ENCODE peak calls at places on chromosomes 12 and 14, in five cellular contexts. One of them, this sample, is unnamed.

GRCh38 chr14:68285421-68286179 is 466.0 kb downstream of the RAD51B start:
- DNase-seq in CD8-positive, alpha-beta T cell: peak; percentile 48
- DNase-seq in HFF-Myc: no peak
- DNase-seq in tibial nerve: no peak
- DNase-seq in upper lobe of right lung: no peak
- DNase-seq in this sample: no peak

GRCh38 chr14:24159777-24160498 is 1.1 kb upstream of the IRF9 start:
- DNase-seq in CD8-positive, alpha-beta T cell: no peak
- DNase-seq in HFF-Myc: no peak
- DNase-seq in tibial nerve: no peak
- DNase-seq in upper lobe of right lung: no peak
- DNase-seq in this sample: no peak

GRCh38 chr14:100035700-100036099 is 29.5 kb upstream of the EVL start:
- DNase-seq in CD8-positive, alpha-beta T cell: no peak
- DNase-seq in HFF-Myc: no peak
- DNase-seq in tibial nerve: no peak
- DNase-seq in upper lobe of right lung: no peak
- DNase-seq in this sample: no peak

GRCh38 chr14:62428429-62429203 is 616.6 kb downstream of the KCNH5 start:
- DNase-seq in CD8-positive, alpha-beta T cell: no peak
- DNase-seq in HFF-Myc: no peak
- DNase-seq in tibial nerve: no peak
- DNase-seq in upper lobe of right lung: no peak
- DNase-seq in this sample: peak; percentile 5

GRCh38 chr14:30214456-30215090 is 286.9 kb upstream of the PRKD1 start:
- DNase-seq in CD8-positive, alpha-beta T cell: no peak
- DNase-seq in HFF-Myc: peak; percentile 35
- DNase-seq in tibial nerve: peak; percentile 54
- DNase-seq in upper lobe of right lung: no peak
- DNase-seq in this sample: peak; percentile 45

GRCh38 chr14:83316356-83316755 is 1782.7 kb upstream of the SEL1L start:
- DNase-seq in CD8-positive, alpha-beta T cell: no peak
- DNase-seq in HFF-Myc: no peak
- DNase-seq in tibial nerve: no peak
- DNase-seq in upper lobe of right lung: no peak
- DNase-seq in this sample: no peak

GRCh38 chr14:22412936-22413411 is 176.1 kb downstream of the DAD1 start:
- DNase-seq in CD8-positive, alpha-beta T cell: no peak
- DNase-seq in HFF-Myc: peak; percentile 25
- DNase-seq in tibial nerve: no peak
- DNase-seq in upper lobe of right lung: no peak
- DNase-seq in this sample: no peak

GRCh38 chr12:52147983-52148540 is 43.8 kb downstream of the KRT80 start:
- DNase-seq in CD8-positive, alpha-beta T cell: no peak
- DNase-seq in HFF-Myc: no peak
- DNase-seq in tibial nerve: no peak
- DNase-seq in upper lobe of right lung: no peak
- DNase-seq in this sample: no peak

GRCh38 chr12:131219173-131220006 is 265.7 kb downstream of the ADGRD1 start:
- DNase-seq in CD8-positive, alpha-beta T cell: no peak
- DNase-seq in HFF-Myc: no peak
- DNase-seq in tibial nerve: no peak
- DNase-seq in upper lobe of right lung: no peak
- DNase-seq in this sample: no peak

GRCh38 chr14:21049263-21049662 is 7.1 kb downstream of the RNASE7 start:
- DNase-seq in CD8-positive, alpha-beta T cell: no peak
- DNase-seq in HFF-Myc: no peak
- DNase-seq in tibial nerve: no peak
- DNase-seq in upper lobe of right lung: no peak
- DNase-seq in this sample: no peak

DNA sequence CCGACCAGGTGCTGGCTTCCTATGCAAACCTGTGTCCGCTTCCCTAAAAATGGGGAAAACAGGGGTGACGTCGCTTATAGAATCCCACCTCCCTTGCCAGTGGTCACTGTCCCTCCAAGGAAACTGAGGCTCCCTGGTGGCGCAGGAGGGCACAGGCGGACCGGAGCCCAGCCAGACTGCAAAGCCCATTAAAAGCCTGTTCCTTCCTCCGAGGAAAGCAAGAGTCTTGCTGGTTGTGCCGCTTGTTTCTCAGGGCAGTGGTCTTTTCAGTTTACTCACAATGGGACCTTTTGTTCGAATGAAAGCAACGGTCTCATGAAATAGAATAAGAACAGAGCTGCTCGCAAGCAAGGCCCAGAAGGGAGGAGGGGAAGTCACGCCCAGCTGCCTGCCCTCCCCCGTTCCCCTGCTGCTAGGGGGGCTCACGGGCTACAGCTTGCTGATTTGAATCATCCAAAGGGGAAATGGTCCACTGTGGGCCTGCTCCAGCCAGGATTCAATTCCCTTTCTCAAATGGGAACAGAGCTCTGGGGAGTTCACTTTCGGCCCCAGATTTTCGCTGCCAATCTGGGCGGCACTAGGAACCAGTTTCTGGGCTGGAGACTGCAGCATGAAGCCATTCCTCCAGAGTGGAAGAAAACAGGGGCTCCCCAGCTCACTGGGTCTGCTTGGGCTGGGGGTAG is 4.6 kb upstream of the SELPLG start:
- DNase-seq in CD8-positive, alpha-beta T cell: no peak
- DNase-seq in HFF-Myc: no peak
- DNase-seq in tibial nerve: no peak
- DNase-seq in upper lobe of right lung: peak; percentile 72
- DNase-seq in this sample: no peak
- H3K4me3 ChIP-seq in CD8-positive, alpha-beta T cell: no peak overlapping the region
- H3K4me3 ChIP-seq in HFF-Myc: no peak overlapping the region
- H3K4me3 ChIP-seq in tibial nerve: peak overlapping the region; percentile 14
- H3K4me3 ChIP-seq in upper lobe of right lung: no peak overlapping the region
- H3K4me3 ChIP-seq in this sample: no peak overlapping the region

GRCh38 chr12:47902131-47902639 is 2.6 kb downstream of the VDR start:
- DNase-seq in CD8-positive, alpha-beta T cell: no peak
- DNase-seq in HFF-Myc: no peak
- DNase-seq in tibial nerve: no peak
- DNase-seq in upper lobe of right lung: no peak
- DNase-seq in this sample: no peak

GRCh38 chr12:47899466-47899865 is 5.3 kb downstream of the VDR start:
- DNase-seq in CD8-positive, alpha-beta T cell: no peak
- DNase-seq in HFF-Myc: no peak
- DNase-seq in tibial nerve: no peak
- DNase-seq in upper lobe of right lung: no peak
- DNase-seq in this sample: no peak

GRCh38 chr12:47900101-47900479 is 4.7 kb downstream of the VDR start:
- DNase-seq in CD8-positive, alpha-beta T cell: no peak
- DNase-seq in HFF-Myc: no peak
- DNase-seq in tibial nerve: no peak
- DNase-seq in upper lobe of right lung: no peak
- DNase-seq in this sample: no peak

GRCh38 chr12:47901285-47902093 is 3.3 kb downstream of the VDR start:
- DNase-seq in CD8-positive, alpha-beta T cell: no peak
- DNase-seq in HFF-Myc: no peak
- DNase-seq in tibial nerve: no peak
- DNase-seq in upper lobe of right lung: no peak
- DNase-seq in this sample: no peak

DNA sequence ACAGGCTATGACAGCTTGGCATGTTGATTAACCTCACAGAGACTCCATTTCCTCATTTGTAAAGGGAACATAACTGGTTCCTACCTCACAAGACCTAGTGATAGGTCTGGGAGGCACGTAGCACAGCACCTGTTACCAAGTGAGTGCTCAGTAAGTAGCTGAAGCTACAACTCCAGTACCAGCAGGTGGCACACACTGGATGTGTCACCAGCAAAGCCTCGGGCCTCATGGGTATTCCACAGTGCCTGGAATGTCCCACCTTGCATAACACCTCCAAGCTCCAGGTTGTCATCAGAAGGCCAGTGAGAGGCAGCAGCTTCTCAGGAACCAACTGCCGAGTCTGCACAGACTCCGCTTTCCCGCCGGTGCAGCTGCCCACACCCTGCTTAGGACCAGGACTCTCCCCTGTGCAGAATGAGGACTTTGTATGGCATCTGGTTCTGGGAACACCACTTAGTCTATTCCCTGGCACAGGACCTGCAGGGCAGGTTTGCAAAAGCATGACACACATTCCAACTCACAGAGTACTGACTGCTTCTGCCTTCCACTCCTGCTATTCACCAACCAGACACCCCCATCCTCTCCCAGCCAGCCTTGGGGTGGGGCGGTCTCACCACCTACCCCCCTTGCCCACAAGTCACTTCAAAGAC is 4.2 kb downstream of the VDR start:
- DNase-seq in CD8-positive, alpha-beta T cell: no peak
- DNase-seq in HFF-Myc: no peak
- DNase-seq in tibial nerve: no peak
- DNase-seq in upper lobe of right lung: peak; percentile 76
- DNase-seq in this sample: peak; percentile 14
- TF ChIP-seq CTCF in CD8-positive, alpha-beta T cell: no peak
- TF ChIP-seq CTCF in HFF-Myc: no peak
- TF ChIP-seq CTCF in tibial nerve: no peak
- TF ChIP-seq CTCF in upper lobe of right lung: peak; percentile 18
- TF ChIP-seq CTCF in this sample: peak; percentile 27

DNA sequence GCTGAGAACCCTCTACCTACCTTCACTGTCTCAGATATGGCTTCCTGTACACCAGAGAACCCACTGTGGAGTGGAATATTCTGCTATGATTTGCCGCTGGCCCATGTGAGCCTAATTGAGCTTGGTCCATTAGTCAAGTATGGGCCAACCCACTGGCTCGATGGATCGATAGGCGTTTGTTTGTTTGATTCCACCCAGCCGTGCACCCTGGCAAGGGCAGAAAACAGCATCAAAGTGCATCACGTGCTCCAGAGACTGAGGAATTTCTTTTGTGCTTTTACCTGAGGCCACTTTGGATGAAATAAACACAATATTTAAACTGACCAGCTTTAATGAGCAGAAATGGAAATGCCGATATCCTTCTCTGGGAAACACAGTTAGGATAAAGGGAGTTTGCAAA is 426.4 kb downstream of the AACS start:
- DNase-seq in CD8-positive, alpha-beta T cell: no peak
- DNase-seq in HFF-Myc: no peak
- DNase-seq in tibial nerve: no peak
- DNase-seq in upper lobe of right lung: no peak
- DNase-seq in this sample: no peak
- H3K4me3 ChIP-seq in CD8-positive, alpha-beta T cell: no peak overlapping the region
- H3K4me3 ChIP-seq in HFF-Myc: no peak overlapping the region
- H3K4me3 ChIP-seq in tibial nerve: no peak overlapping the region
- H3K4me3 ChIP-seq in upper lobe of right lung: no peak overlapping the region
- H3K4me3 ChIP-seq in this sample: no peak overlapping the region

GRCh38 chr14:74527736-74528280 is 34.2 kb downstream of the ISCA2 start:
- DNase-seq in CD8-positive, alpha-beta T cell: no peak
- DNase-seq in HFF-Myc: no peak
- DNase-seq in tibial nerve: no peak
- DNase-seq in upper lobe of right lung: no peak
- DNase-seq in this sample: no peak

GRCh38 chr14:74528886-74529285 is 35.3 kb downstream of the ISCA2 start:
- DNase-seq in CD8-positive, alpha-beta T cell: no peak
- DNase-seq in HFF-Myc: no peak
- DNase-seq in tibial nerve: no peak
- DNase-seq in upper lobe of right lung: no peak
- DNase-seq in this sample: no peak

GRCh38 chr14:74525361-74525851 is 31.8 kb downstream of the ISCA2 start:
- DNase-seq in CD8-positive, alpha-beta T cell: no peak
- DNase-seq in HFF-Myc: no peak
- DNase-seq in tibial nerve: no peak
- DNase-seq in upper lobe of right lung: no peak
- DNase-seq in this sample: no peak

GRCh38 chr14:74528406-74528805 is 34.8 kb downstream of the ISCA2 start:
- DNase-seq in CD8-positive, alpha-beta T cell: no peak
- DNase-seq in HFF-Myc: no peak
- DNase-seq in tibial nerve: no peak
- DNase-seq in upper lobe of right lung: no peak
- DNase-seq in this sample: no peak

DNA sequence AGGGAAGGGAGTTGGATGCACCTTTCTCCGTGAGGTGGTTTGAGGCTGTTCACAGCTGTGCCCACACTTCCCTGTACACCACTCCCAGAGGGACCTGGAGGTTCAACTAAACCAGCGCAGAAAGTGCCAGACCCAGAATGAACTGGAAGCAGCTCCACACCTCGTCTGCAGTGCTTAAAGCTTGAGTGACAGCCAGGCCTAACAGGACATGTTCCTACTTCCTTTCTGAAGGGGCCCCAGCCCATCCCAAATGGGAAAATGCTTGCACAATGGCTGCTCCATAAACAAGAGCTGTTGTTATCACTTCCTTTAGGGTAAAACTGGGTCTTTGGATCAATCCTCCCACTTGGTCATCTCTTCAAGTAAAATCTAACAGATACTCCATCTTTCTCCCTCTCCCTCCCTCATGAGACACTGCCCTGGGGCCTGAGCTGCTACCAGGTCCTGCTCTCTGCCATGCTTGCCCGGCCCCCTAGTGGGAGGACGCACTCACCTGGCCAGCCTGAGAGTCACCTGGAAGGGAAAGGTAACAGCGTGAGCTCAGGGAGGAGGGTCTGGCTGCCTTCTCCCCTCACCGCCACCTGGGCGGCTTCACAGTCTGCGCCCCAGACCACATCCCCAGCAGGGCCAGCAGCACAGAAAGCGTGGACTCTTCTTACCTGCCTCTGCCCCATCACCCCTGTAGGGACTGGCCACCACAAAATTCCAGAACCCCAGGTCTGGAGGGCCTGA is 33.5 kb downstream of the ISCA2 start:
- DNase-seq in CD8-positive, alpha-beta T cell: no peak
- DNase-seq in HFF-Myc: no peak
- DNase-seq in tibial nerve: no peak
- DNase-seq in upper lobe of right lung: no peak
- DNase-seq in this sample: no peak
- TF ChIP-seq CTCF in CD8-positive, alpha-beta T cell: no peak
- TF ChIP-seq CTCF in HFF-Myc: no peak
- TF ChIP-seq CTCF in tibial nerve: no peak
- TF ChIP-seq CTCF in upper lobe of right lung: no peak
- TF ChIP-seq CTCF in this sample: no peak

GRCh38 chr12:34291426-34291901 is 269.2 kb downstream of the ALG10 start:
- DNase-seq in CD8-positive, alpha-beta T cell: no peak
- DNase-seq in HFF-Myc: no peak
- DNase-seq in tibial nerve: no peak
- DNase-seq in upper lobe of right lung: no peak
- DNase-seq in this sample: no peak

GRCh38 chr12:34289431-34290190 is 267.3 kb downstream of the ALG10 start:
- DNase-seq in CD8-positive, alpha-beta T cell: no peak
- DNase-seq in HFF-Myc: no peak
- DNase-seq in tibial nerve: no peak
- DNase-seq in upper lobe of right lung: peak; percentile 48
- DNase-seq in this sample: no peak

GRCh38 chr12:34292736-34293625 is 270.7 kb downstream of the ALG10 start:
- DNase-seq in CD8-positive, alpha-beta T cell: no peak
- DNase-seq in HFF-Myc: no peak
- DNase-seq in tibial nerve: no peak
- DNase-seq in upper lobe of right lung: peak; percentile 42
- DNase-seq in this sample: no peak

GRCh38 chr12:34290191-34290995 is 268.1 kb downstream of the ALG10 start:
- DNase-seq in CD8-positive, alpha-beta T cell: no peak
- DNase-seq in HFF-Myc: no peak
- DNase-seq in tibial nerve: no peak
- DNase-seq in upper lobe of right lung: peak; percentile 53
- DNase-seq in this sample: no peak

GRCh38 chr12:34291001-34291400 is 268.7 kb downstream of the ALG10 start:
- DNase-seq in CD8-positive, alpha-beta T cell: no peak
- DNase-seq in HFF-Myc: no peak
- DNase-seq in tibial nerve: no peak
- DNase-seq in upper lobe of right lung: peak; percentile 48
- DNase-seq in this sample: no peak
- H3K4me3 ChIP-seq in CD8-positive, alpha-beta T cell: no peak overlapping the region
- H3K4me3 ChIP-seq in HFF-Myc: no peak overlapping the region
- H3K4me3 ChIP-seq in tibial nerve: no peak overlapping the region
- H3K4me3 ChIP-seq in upper lobe of right lung: no peak overlapping the region
- H3K4me3 ChIP-seq in this sample: no peak overlapping the region

This sample was measured in kidney epithelial cell.